ENCODE peak calls at places on chromosome 1, in eight cellular contexts. J is glutamatergic neuron, U is neural crest cell, I is amygdala, K is NB4, C is skeletal muscle cell, S is endodermal cell, G is neural progenitor cell. V is an unnamed sample.

GRCh38 chr1:84884671-84885389 is 8.2 kb downstream of the LPAR3 start:
- DNase-seq in J (no peak), U (no peak), I (no peak), K (no peak), C (no peak), S (no peak), G (no peak), V (no peak)

GRCh38 chr1:27436204-27437159 is 44.1 kb downstream of the GPR3 start:
- DNase-seq in J (no peak), U (no peak), I (no peak), K (peak; percentile 59), C (peak; percentile 7), S (no peak), G (no peak), V (no peak)

GRCh38 chr1:169550294-169550693 is 36.0 kb downstream of the F5 start:
- DNase-seq in J (no peak), U (no peak), I (no peak), K (peak; percentile 42), C (no peak), S (peak; percentile 55), G (peak; percentile 51), V (peak; percentile 56)

GRCh38 chr1:165147799-165148198 is 208.7 kb downstream of the LMX1A start:
- DNase-seq in J (no peak), U (no peak), I (no peak), K (no peak), C (no peak), S (no peak), G (no peak), V (no peak)

GRCh38 chr1:95323117-95323516 is 89.1 kb downstream of the RWDD3 start:
- DNase-seq in J (no peak), U (no peak), I (no peak), K (peak; percentile 2), C (no peak), S (no peak), G (peak; percentile 16), V (no peak)

GRCh38 chr1:177471244-177471643 is 300.5 kb downstream of the BRINP2 start:
- DNase-seq in J (no peak), U (no peak), I (no peak), K (no peak), C (peak; percentile 47), S (no peak), G (no peak), V (no peak)

GRCh38 chr1:223466156-223466555 is 72.9 kb downstream of the CCDC185 start:
- DNase-seq in J (no peak), U (no peak), I (no peak), K (no peak), C (no peak), S (no peak), G (no peak), V (no peak)

GRCh38 chr1:25197235-25197930 is 34.9 kb downstream of the SYF2 start:
- DNase-seq in J (no peak), U (no peak), I (no peak), K (peak; percentile 35), C (no peak), S (no peak), G (peak; percentile 23), V (no peak)

GRCh38 chr1:219279017-219279770 is 105.5 kb downstream of the LYPLAL1 start:
- DNase-seq in J (no peak), U (no peak), I (no peak), K (no peak), C (no peak), S (no peak), G (no peak), V (no peak)

GRCh38 chr1:47809301-47810084 is 187.7 kb downstream of the TRABD2B start:
- DNase-seq in J (no peak), U (no peak), I (no peak), K (no peak), C (no peak), S (no peak), G (no peak), V (no peak)

GRCh38 chr1:168234846-168235547 is 9.2 kb downstream of the SFT2D2 start:
- DNase-seq in J (peak; percentile 27), U (no peak), I (no peak), K (peak; percentile 56), C (no peak), S (peak; percentile 80), G (peak; percentile 59), V (peak; percentile 46)

GRCh38 chr1:228891134-228892034 is 156.1 kb downstream of the RHOU start:
- DNase-seq in J (no peak), U (no peak), I (no peak), K (no peak), C (no peak), S (no peak), G (no peak), V (no peak)

GRCh38 chr1:165890684-165891083 is 63.3 kb downstream of the UCK2 start:
- DNase-seq in J (no peak), U (no peak), I (no peak), K (no peak), C (no peak), S (no peak), G (no peak), V (no peak)

GRCh38 chr1:114108741-114109255 is 44.9 kb downstream of the SYT6 start:
- DNase-seq in J (no peak), U (no peak), I (no peak), K (peak; percentile 46), C (peak; percentile 62), S (no peak), G (no peak), V (peak; percentile 10)

GRCh38 chr1:115084902-115085505 is 4.3 kb downstream of the TSPAN2 start:
- DNase-seq in J (no peak), U (no peak), I (no peak), K (no peak), C (no peak), S (no peak), G (no peak), V (no peak)

GRCh38 chr1:207844374-207844773 is 66.6 kb downstream of the CD34 start:
- DNase-seq in J (no peak), U (no peak), I (no peak), K (peak; percentile 90), C (no peak), S (no peak), G (no peak), V (peak; percentile 94)

GRCh38 chr1:108049083-108049819 is 84.3 kb upstream of the VAV3 start:
- DNase-seq in J (peak; percentile 59), U (peak; percentile 27), I (no peak), K (peak; percentile 64), C (no peak), S (peak; percentile 86), G (peak; percentile 41), V (peak; percentile 66)

GRCh38 chr1:114716304-114717158 is at the start of gene NRAS:
- DNase-seq in J (peak; percentile 98), U (peak; percentile 94), I (peak; percentile 81), K (peak; percentile 92), C (peak; percentile 69), S (peak; percentile 97), G (peak; percentile 96), V (peak; percentile 71)

GRCh38 chr1:116382321-116382720 is 9.3 kb downstream of the ATP1A1 start:
- DNase-seq in J (no peak), U (no peak), I (no peak), K (no peak), C (no peak), S (no peak), G (no peak), V (no peak)

GRCh38 chr1:68590473-68590872 is 93.6 kb upstream of the DEPDC1 start:
- DNase-seq in J (no peak), U (no peak), I (no peak), K (no peak), C (no peak), S (no peak), G (no peak), V (peak; percentile 0)

GRCh38 chr1:56872597-56872996 is 18.0 kb downstream of the C8A start:
- DNase-seq in J (no peak), U (no peak), I (no peak), K (no peak), C (peak; percentile 17), S (no peak), G (no peak), V (no peak)

GRCh38 chr1:73859227-73859626 is 338.7 kb downstream of the LRRIQ3 start:
- DNase-seq in J (no peak), U (no peak), I (no peak), K (no peak), C (no peak), S (no peak), G (no peak), V (no peak)

GRCh38 chr1:228163004-228163753 is 2.4 kb upstream of the IBA57 start:
- DNase-seq in J (no peak), U (no peak), I (no peak), K (no peak), C (peak; percentile 15), S (no peak), G (no peak), V (no peak)

GRCh38 chr1:232142403-232143314 is 487.3 kb downstream of the SIPA1L2 start:
- DNase-seq in J (no peak), U (no peak), I (no peak), K (no peak), C (peak; percentile 74), S (peak; percentile 53), G (no peak), V (no peak)

V was measured in AML-193.